ENCODE peak calls at places on chromosomes 11 and 22, in seven cellular contexts. H, J, S, T, I, E and Y are unnamed samples.

GRCh38 chr11:19673924-19674390 is 38.7 kb upstream of the NAV2 start:
- DNase-seq in S (no peak), J (no peak), E (no peak), H (no peak), T (no peak), I (no peak), Y (peak)

GRCh38 chr11:126816655-126817054 is 183.9 kb downstream of the KIRREL3 start:
- DNase-seq in H (no peak), S (no peak), I (no peak), E (no peak), T (no peak), J (no peak), Y (no peak)

GRCh38 chr11:102685311-102685710 is 20.3 kb downstream of the MMP27 start:
- DNase-seq in E (no peak), J (no peak), H (no peak), T (no peak), S (no peak), I (no peak), Y (no peak)

GRCh38 chr22:35910926-35911325 is 117.7 kb downstream of the RBFOX2 start:
- DNase-seq in E (no peak), J (no peak), I (no peak), T (no peak), H (no peak), S (no peak), Y (no peak)

GRCh38 chr11:103395612-103396011 is 286.4 kb downstream of the DYNC2H1 start:
- DNase-seq in I (no peak), E (peak), S (no peak), J (no peak), T (no peak), H (no peak), Y (no peak)

GRCh38 chr22:46695346-46696224 is 42.5 kb downstream of the CERK start:
- DNase-seq in T (no peak), E (no peak), H (no peak), I (no peak), J (no peak), S (no peak), Y (no peak)

GRCh38 chr11:34427171-34427805 is 11.4 kb upstream of the CAT start:
- DNase-seq in T (no peak), I (no peak), J (no peak), E (peak), H (peak), S (no peak), Y (peak)

GRCh38 chr11:65043881-65044501 is 3.0 kb downstream of the SAC3D1 start:
- DNase-seq in I (no peak), J (no peak), T (no peak), E (no peak), S (no peak), H (peak), Y (no peak)

GRCh38 chr11:19635332-19635731 is 77.3 kb upstream of the NAV2 start:
- DNase-seq in E (no peak), T (no peak), I (no peak), S (no peak), J (no peak), H (no peak), Y (no peak)

GRCh38 chr11:9142732-9143131 is 51.3 kb upstream of the SCUBE2 start:
- DNase-seq in T (no peak), H (no peak), S (no peak), I (no peak), E (no peak), J (no peak), Y (no peak)

GRCh38 chr11:133548641-133549040 is 16.3 kb upstream of the OPCML start:
- DNase-seq in E (no peak), T (no peak), H (no peak), J (no peak), I (no peak), S (no peak), Y (no peak)

GRCh38 chr11:70763606-70764005 is 365.3 kb downstream of the CTTN start:
- DNase-seq in E (no peak), H (no peak), J (no peak), I (no peak), S (no peak), T (no peak), Y (no peak)

GRCh38 chr22:43481528-43482309 is 69.9 kb downstream of the MPPED1 start:
- DNase-seq in H (peak), I (no peak), J (no peak), S (no peak), E (peak), T (no peak), Y (no peak)

GRCh38 chr22:38208549-38209097 is 6.8 kb downstream of the MAFF start:
- DNase-seq in E (no peak), I (no peak), H (no peak), T (no peak), S (no peak), J (no peak), Y (no peak)

GRCh38 chr22:49026476-49027121 is 801.1 kb downstream of the BRD1 start:
- DNase-seq in S (no peak), H (no peak), E (no peak), I (no peak), J (peak), T (no peak), Y (no peak)
- TF ChIP-seq SP1 in S (no peak), H (no peak), E (no peak), I (no peak), J (no peak), T (no peak), Y (no peak)

GRCh38 chr22:40967120-40967760 is 16.1 kb downstream of the RBX1 start:
- DNase-seq in I (no peak), S (no peak), T (no peak), H (no peak), J (no peak), E (no peak), Y (no peak)
- TF ChIP-seq SP1 in I (no peak), S (no peak), T (no peak), H (no peak), J (no peak), E (no peak), Y (no peak)

GRCh38 chr11:3106736-3107524 is 49.7 kb upstream of the CARS1 start:
- DNase-seq in J (peak), E (no peak), I (no peak), T (no peak), S (no peak), H (no peak), Y (no peak)

GRCh38 chr11:3109921-3110706 is 52.9 kb upstream of the CARS1 start:
- DNase-seq in H (peak), J (peak), T (peak), S (no peak), E (peak), I (peak), Y (peak)

GRCh38 chr11:3107608-3108182 is 50.5 kb upstream of the CARS1 start:
- DNase-seq in I (no peak), S (no peak), E (no peak), H (no peak), T (no peak), J (peak), Y (no peak)

GRCh38 chr11:3108183-3108721 is 51.0 kb upstream of the CARS1 start:
- DNase-seq in T (no peak), E (no peak), H (no peak), I (no peak), J (peak), S (no peak), Y (no peak)

DNA sequence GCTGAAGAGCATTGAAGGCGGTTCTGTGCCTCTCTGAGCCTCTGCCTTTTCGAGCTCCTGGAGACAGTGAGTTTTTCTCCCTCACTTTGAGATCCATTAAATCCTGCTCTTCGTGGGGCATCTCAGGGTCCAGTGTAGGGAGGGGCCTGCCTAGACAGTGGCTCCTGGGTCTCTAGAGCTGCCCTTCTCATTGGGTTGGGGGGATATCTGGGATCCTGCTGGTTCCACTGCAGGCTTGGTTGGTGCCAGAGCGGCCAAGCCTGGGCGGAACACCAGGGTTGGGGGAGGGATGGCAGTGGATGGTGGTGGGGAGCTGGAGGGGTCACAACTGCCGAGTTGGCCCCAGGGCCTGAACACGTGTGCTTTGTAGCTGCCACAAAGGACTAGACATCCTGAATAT is 52.2 kb upstream of the CARS1 start:
- DNase-seq in E (no peak), S (no peak), I (no peak), T (no peak), H (no peak), J (peak), Y (no peak)
- TF ChIP-seq SP1 in E (no peak), S (no peak), I (no peak), T (no peak), H (no peak), J (no peak), Y (no peak)

DNA sequence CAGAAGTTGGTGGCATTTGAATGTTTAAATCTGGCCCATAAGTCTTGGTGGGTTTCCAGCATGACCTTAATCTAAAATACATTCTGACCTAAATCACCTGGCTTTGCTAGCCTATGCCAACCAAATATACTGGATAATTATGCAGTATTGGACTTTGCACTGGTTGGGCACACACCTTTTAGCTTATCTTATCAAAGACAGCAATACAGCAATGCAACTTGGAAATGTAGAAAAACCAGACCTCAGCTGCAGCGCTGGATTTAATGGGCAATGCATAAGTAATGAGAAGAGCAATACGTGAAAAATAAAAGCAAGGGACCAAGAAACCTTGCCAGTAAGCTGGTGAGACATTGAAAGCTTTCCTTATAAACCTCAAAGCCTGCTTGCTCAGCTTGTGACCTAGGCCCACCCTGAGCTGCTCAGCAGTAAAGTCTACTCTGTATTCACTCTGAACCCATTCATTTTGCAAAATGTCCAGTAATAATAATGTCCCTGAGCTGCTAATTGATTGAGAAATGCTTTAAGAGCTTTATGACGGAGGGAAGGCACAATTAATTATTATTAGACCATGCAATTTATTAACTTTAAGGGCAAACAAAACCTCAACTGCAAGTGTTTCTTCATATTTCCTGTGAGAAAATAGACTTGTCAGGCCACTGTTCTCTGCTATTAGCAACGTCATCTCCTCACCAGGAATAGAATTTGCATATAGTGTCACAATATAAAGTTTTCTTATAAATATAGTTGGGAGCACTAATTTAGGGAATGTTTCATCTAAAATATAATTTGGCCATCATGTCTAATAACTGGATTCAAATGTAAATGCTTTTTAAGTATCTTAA is 49.4 kb upstream of the CEP295 start:
- DNase-seq in E (no peak), S (no peak), J (no peak), H (no peak), I (no peak), T (no peak), Y (no peak)
- TF ChIP-seq SP1 in E (no peak), S (no peak), J (no peak), H (no peak), I (no peak), T (no peak), Y (no peak)

GRCh38 chr11:81497202-81497804 is 1236.4 kb downstream of the FAM181B start:
- DNase-seq in J (no peak), H (peak), T (peak), E (peak), I (no peak), S (no peak), Y (peak)
- TF ChIP-seq SP1 in J (no peak), H (no peak), T (no peak), E (no peak), I (no peak), S (no peak), Y (no peak)

DNA sequence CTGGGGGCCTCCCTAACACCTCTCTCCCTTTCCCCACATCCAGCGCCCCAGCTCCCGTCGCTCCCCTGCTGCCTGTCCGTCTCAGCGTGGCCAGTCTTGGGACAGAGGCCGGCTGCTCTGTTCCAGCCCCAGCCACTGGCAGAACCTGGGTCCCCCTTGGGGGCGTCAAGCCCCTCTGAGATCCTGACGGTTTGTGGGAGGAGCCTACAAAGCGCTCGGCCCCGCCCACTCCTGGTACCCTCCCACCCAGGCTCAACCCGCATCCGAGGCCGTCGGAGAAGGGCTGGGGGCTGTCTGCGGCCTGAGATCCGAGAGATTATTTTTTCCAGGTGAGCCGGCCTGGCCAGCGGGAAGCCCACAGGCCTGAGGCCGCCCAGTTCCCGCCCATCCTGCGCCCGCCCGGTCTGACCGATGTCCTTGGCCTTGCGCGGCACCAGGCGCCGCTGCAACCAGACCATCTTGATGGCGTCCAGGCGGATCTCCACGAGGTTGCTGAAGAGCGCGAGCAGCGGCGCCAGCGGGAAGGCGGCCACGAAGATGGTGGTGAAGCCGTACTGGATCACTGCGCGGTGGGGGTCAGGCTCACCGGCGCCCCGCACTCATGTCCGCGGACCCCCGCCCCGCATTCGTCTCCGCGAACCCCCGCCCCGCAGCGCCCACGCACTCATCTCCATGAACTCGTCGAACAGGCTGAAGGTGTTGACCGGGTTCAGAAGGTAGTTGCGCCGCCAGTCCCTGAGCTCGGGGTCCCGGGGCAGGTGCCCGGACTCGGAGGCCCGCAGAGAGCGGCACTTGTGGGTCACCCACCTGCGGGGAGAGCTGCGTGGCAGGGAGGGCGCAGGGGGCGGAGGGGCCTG is 5.5 kb upstream of the SIGIRR start:
- DNase-seq in I (no peak), H (no peak), J (peak), E (no peak), T (no peak), S (no peak), Y (no peak)
- TF ChIP-seq SP1 in I (no peak), H (no peak), J (no peak), E (no peak), T (no peak), S (no peak), Y (no peak)

GRCh38 chr11:68189082-68189481 is 24.0 kb downstream of the KMT5B start:
- DNase-seq in I (no peak), E (no peak), J (no peak), H (no peak), S (no peak), T (no peak), Y (no peak)

GRCh38 chr11:68189888-68190287 is 23.2 kb downstream of the KMT5B start:
- DNase-seq in I (no peak), E (no peak), S (no peak), H (no peak), J (no peak), T (no peak), Y (no peak)

GRCh38 chr11:68194675-68195294 is 18.3 kb downstream of the KMT5B start:
- DNase-seq in E (no peak), T (no peak), H (no peak), J (no peak), I (no peak), S (no peak), Y (no peak)

GRCh38 chr11:68193018-68193417 is 20.1 kb downstream of the KMT5B start:
- DNase-seq in J (no peak), H (no peak), T (no peak), S (no peak), E (no peak), I (no peak), Y (no peak)

DNA sequence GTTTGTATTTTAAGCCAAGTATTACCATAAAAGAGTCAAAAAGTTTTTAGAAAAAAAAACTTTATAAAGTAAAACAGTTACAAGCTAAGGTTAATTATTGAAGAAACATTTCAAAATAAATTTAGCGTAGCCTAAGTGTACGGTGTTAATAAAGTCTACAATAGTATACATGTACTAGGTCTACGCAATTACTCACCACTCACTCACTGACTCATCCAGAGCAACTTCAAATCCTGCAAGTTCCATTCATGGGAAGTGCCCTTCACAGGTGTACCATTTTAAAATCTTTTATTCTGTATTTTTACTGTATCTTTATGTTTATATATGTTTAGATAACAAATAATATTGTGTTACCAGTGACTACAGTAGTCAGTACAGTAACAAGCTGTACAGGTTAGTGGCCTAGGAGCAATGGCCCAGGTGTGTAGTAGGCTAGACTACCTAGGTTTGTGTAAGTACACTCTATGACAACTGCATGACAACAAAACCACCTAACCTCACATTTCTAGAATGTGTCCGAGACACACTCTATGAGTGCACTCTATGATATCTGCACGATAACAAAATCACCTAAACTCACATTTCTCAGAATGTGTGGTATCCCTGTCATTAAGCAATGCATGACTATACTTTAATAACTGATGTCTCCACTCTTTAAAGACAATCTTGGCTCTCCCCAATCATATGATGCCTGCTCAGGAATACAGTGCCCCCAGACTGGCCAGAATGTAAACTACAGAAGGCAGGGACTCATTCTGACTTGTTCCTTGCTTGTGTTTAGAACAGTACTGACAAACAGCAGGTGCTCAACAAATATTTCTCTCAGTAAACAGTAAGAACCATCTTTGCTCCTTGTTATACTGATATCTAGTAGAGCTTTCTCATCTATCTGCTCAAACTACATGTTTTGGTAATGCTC is 21.2 kb downstream of the KMT5B start:
- DNase-seq in E (no peak), T (no peak), J (no peak), I (no peak), H (no peak), S (no peak), Y (no peak)
- TF ChIP-seq SP1 in E (no peak), T (no peak), J (no peak), I (no peak), H (no peak), S (no peak), Y (no peak)

DNA sequence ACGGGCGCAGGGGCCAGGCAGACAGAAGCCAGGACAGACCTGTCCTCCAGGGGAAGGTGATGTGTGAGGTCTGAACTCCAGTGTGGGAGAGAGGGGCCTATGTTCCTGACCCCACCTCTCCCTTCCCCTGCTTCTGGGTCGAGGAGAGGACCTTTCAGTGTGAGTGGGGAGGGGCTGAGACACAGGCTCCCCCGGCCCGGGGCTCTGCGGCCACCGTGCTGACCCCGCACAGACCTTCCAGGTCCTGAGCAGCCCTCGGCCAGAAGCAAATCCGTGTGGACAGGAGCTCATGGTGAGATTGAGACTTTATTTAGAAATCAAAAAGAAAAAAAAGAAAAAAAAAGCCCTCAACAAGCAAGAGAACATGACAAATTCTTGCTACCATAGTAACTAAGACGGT is 680.5 kb downstream of the BRD1 start:
- DNase-seq in S (no peak), H (no peak), T (no peak), E (no peak), I (no peak), J (no peak), Y (no peak)
- TF ChIP-seq SP1 in S (no peak), H (no peak), T (no peak), E (no peak), I (no peak), J (no peak), Y (no peak)

GRCh38 chr11:117292616-117293015 is 1.5 kb downstream of the BACE1-AS start:
- DNase-seq in H (no peak), J (no peak), S (no peak), T (no peak), I (no peak), E (no peak), Y (no peak)
- TF ChIP-seq SP1 in H (no peak), J (no peak), S (no peak), T (no peak), I (no peak), E (no peak), Y (no peak)